ENCODE peak calls at places on chromosomes 7 and 10, in ten cellular contexts. One of them, this sample, is unnamed. For H3K4me1, the result is how much of the 10 kb centered on the place peaks cover.

GRCh38 chr7:128425851-128426250 is 16.1 kb upstream of the IMPDH1 start:
- DNase-seq in uterus: peak
- DNase-seq in heart right ventricle: peak
- DNase-seq in left ventricle myocardium inferior: peak
- DNase-seq in ovary: peak
- DNase-seq in A549: peak
- DNase-seq in endodermal cell: peak
- DNase-seq in pancreas: peak
- DNase-seq in breast epithelium: no peak
- DNase-seq in cardiac muscle cell: peak
- DNase-seq in this sample: peak

GRCh38 chr7:7639847-7640220 is 718 bp upstream of the UMAD1 start:
- DNase-seq in ovary: no peak
- DNase-seq in endodermal cell: no peak
- DNase-seq in cardiac muscle cell: no peak
- DNase-seq in breast epithelium: no peak
- DNase-seq in heart right ventricle: no peak
- DNase-seq in A549: peak
- DNase-seq in uterus: no peak
- DNase-seq in left ventricle myocardium inferior: no peak
- DNase-seq in pancreas: no peak
- DNase-seq in this sample: no peak

GRCh38 chr7:150898475-150899011 is 46.2 kb downstream of the AOC1 start:
- DNase-seq in endodermal cell: peak
- DNase-seq in cardiac muscle cell: peak
- DNase-seq in left ventricle myocardium inferior: peak
- DNase-seq in ovary: peak
- DNase-seq in breast epithelium: peak
- DNase-seq in heart right ventricle: peak
- DNase-seq in uterus: peak
- DNase-seq in A549: peak
- DNase-seq in pancreas: peak
- DNase-seq in this sample: peak

GRCh38 chr7:2638224-2638991 is 6.6 kb downstream of the TTYH3 start:
- DNase-seq in A549: no peak
- DNase-seq in left ventricle myocardium inferior: peak
- DNase-seq in breast epithelium: no peak
- DNase-seq in pancreas: no peak
- DNase-seq in endodermal cell: no peak
- DNase-seq in uterus: peak
- DNase-seq in heart right ventricle: peak
- DNase-seq in ovary: no peak
- DNase-seq in cardiac muscle cell: no peak
- DNase-seq in this sample: peak

GRCh38 chr7:131010714-131011436 is 276.9 kb upstream of the KLF14 start:
- DNase-seq in A549: no peak
- DNase-seq in endodermal cell: no peak
- DNase-seq in pancreas: no peak
- DNase-seq in ovary: no peak
- DNase-seq in left ventricle myocardium inferior: no peak
- DNase-seq in heart right ventricle: no peak
- DNase-seq in uterus: no peak
- DNase-seq in breast epithelium: no peak
- DNase-seq in cardiac muscle cell: no peak
- DNase-seq in this sample: no peak

GRCh38 chr7:98855610-98856009 is 14.2 kb downstream of the TMEM130 start:
- DNase-seq in uterus: no peak
- DNase-seq in ovary: no peak
- DNase-seq in breast epithelium: no peak
- DNase-seq in A549: no peak
- DNase-seq in endodermal cell: no peak
- DNase-seq in heart right ventricle: no peak
- DNase-seq in pancreas: no peak
- DNase-seq in cardiac muscle cell: no peak
- DNase-seq in left ventricle myocardium inferior: no peak
- DNase-seq in this sample: no peak

GRCh38 chr7:64875658-64876406 is 27.2 kb upstream of the ZNF273 start:
- DNase-seq in pancreas: no peak
- DNase-seq in cardiac muscle cell: no peak
- DNase-seq in A549: no peak
- DNase-seq in uterus: no peak
- DNase-seq in left ventricle myocardium inferior: no peak
- DNase-seq in breast epithelium: no peak
- DNase-seq in heart right ventricle: no peak
- DNase-seq in ovary: no peak
- DNase-seq in endodermal cell: no peak
- DNase-seq in this sample: no peak

GRCh38 chr10:131249957-131250347 is 61.6 kb downstream of the TCERG1L start:
- DNase-seq in breast epithelium: no peak
- DNase-seq in left ventricle myocardium inferior: no peak
- DNase-seq in endodermal cell: peak
- DNase-seq in cardiac muscle cell: peak
- DNase-seq in ovary: no peak
- DNase-seq in uterus: no peak
- DNase-seq in A549: no peak
- DNase-seq in heart right ventricle: no peak
- DNase-seq in pancreas: no peak
- DNase-seq in this sample: peak

GRCh38 chr10:132248455-132249231 is 59.1 kb downstream of the STK32C start:
- DNase-seq in pancreas: peak
- DNase-seq in heart right ventricle: peak
- DNase-seq in breast epithelium: no peak
- DNase-seq in A549: peak
- DNase-seq in ovary: no peak
- DNase-seq in endodermal cell: peak
- DNase-seq in left ventricle myocardium inferior: no peak
- DNase-seq in cardiac muscle cell: peak
- DNase-seq in uterus: no peak
- DNase-seq in this sample: no peak

GRCh38 chr10:60662917-60663614 is 115.2 kb upstream of the CDK1 start:
- DNase-seq in cardiac muscle cell: no peak
- DNase-seq in pancreas: no peak
- DNase-seq in breast epithelium: no peak
- DNase-seq in ovary: no peak
- DNase-seq in uterus: no peak
- DNase-seq in heart right ventricle: no peak
- DNase-seq in endodermal cell: peak
- DNase-seq in left ventricle myocardium inferior: no peak
- DNase-seq in A549: no peak
- DNase-seq in this sample: no peak

GRCh38 chr10:62527019-62527827 is 153.1 kb downstream of the ZNF365 start:
- DNase-seq in endodermal cell: no peak
- DNase-seq in A549: no peak
- DNase-seq in heart right ventricle: no peak
- DNase-seq in uterus: no peak
- DNase-seq in left ventricle myocardium inferior: no peak
- DNase-seq in ovary: no peak
- DNase-seq in pancreas: no peak
- DNase-seq in breast epithelium: no peak
- DNase-seq in cardiac muscle cell: no peak
- DNase-seq in this sample: no peak

GRCh38 chr10:73898730-73899400 is 12.1 kb upstream of the PLAU start:
- DNase-seq in heart right ventricle: no peak
- DNase-seq in cardiac muscle cell: no peak
- DNase-seq in left ventricle myocardium inferior: no peak
- DNase-seq in uterus: no peak
- DNase-seq in pancreas: no peak
- DNase-seq in ovary: no peak
- DNase-seq in breast epithelium: no peak
- DNase-seq in A549: no peak
- DNase-seq in endodermal cell: no peak
- DNase-seq in this sample: no peak

GRCh38 chr10:103912759-103913158 is 5.2 kb downstream of the STN1 start:
- DNase-seq in heart right ventricle: no peak
- DNase-seq in ovary: no peak
- DNase-seq in pancreas: no peak
- DNase-seq in cardiac muscle cell: no peak
- DNase-seq in uterus: no peak
- DNase-seq in A549: no peak
- DNase-seq in endodermal cell: no peak
- DNase-seq in left ventricle myocardium inferior: no peak
- DNase-seq in breast epithelium: no peak
- DNase-seq in this sample: no peak
- H3K4me1 ChIP-seq in heart right ventricle: under half
- H3K4me1 ChIP-seq in ovary: under half
- H3K4me1 ChIP-seq in pancreas: under half
- H3K4me1 ChIP-seq in cardiac muscle cell: under half
- H3K4me1 ChIP-seq in uterus: under half
- H3K4me1 ChIP-seq in A549: under half
- H3K4me1 ChIP-seq in endodermal cell: under half
- H3K4me1 ChIP-seq in left ventricle myocardium inferior: half or more
- H3K4me1 ChIP-seq in breast epithelium: under half
- H3K4me1 ChIP-seq in this sample: under half

GRCh38 chr10:101356132-101356531 is 2.2 kb downstream of the BTRC start:
- DNase-seq in left ventricle myocardium inferior: no peak
- DNase-seq in endodermal cell: no peak
- DNase-seq in cardiac muscle cell: no peak
- DNase-seq in A549: no peak
- DNase-seq in breast epithelium: no peak
- DNase-seq in heart right ventricle: no peak
- DNase-seq in ovary: no peak
- DNase-seq in uterus: no peak
- DNase-seq in pancreas: no peak
- DNase-seq in this sample: no peak

GRCh38 chr10:101353692-101354583 is at the start of gene BTRC:
- DNase-seq in heart right ventricle: peak
- DNase-seq in endodermal cell: peak
- DNase-seq in uterus: peak
- DNase-seq in ovary: peak
- DNase-seq in left ventricle myocardium inferior: peak
- DNase-seq in cardiac muscle cell: peak
- DNase-seq in pancreas: peak
- DNase-seq in breast epithelium: peak
- DNase-seq in A549: peak
- DNase-seq in this sample: peak

GRCh38 chr10:101357958-101358357 is 4.0 kb downstream of the BTRC start:
- DNase-seq in heart right ventricle: no peak
- DNase-seq in breast epithelium: no peak
- DNase-seq in uterus: no peak
- DNase-seq in ovary: no peak
- DNase-seq in A549: no peak
- DNase-seq in pancreas: no peak
- DNase-seq in left ventricle myocardium inferior: no peak
- DNase-seq in cardiac muscle cell: no peak
- DNase-seq in endodermal cell: no peak
- DNase-seq in this sample: no peak

GRCh38 chr10:101354584-101355070 is 662 bp downstream of the BTRC start:
- DNase-seq in pancreas: no peak
- DNase-seq in cardiac muscle cell: no peak
- DNase-seq in left ventricle myocardium inferior: no peak
- DNase-seq in ovary: no peak
- DNase-seq in uterus: no peak
- DNase-seq in A549: no peak
- DNase-seq in breast epithelium: no peak
- DNase-seq in endodermal cell: no peak
- DNase-seq in heart right ventricle: no peak
- DNase-seq in this sample: no peak

GRCh38 chr10:101355307-101355706 is 1.3 kb downstream of the BTRC start:
- DNase-seq in heart right ventricle: no peak
- DNase-seq in uterus: no peak
- DNase-seq in A549: no peak
- DNase-seq in endodermal cell: no peak
- DNase-seq in ovary: no peak
- DNase-seq in cardiac muscle cell: no peak
- DNase-seq in pancreas: no peak
- DNase-seq in left ventricle myocardium inferior: no peak
- DNase-seq in breast epithelium: no peak
- DNase-seq in this sample: no peak
- H3K27ac ChIP-seq in heart right ventricle: peak
- H3K27ac ChIP-seq in uterus: no peak
- H3K27ac ChIP-seq in A549: no peak
- H3K27ac ChIP-seq in endodermal cell: no peak
- H3K27ac ChIP-seq in ovary: peak
- H3K27ac ChIP-seq in cardiac muscle cell: peak
- H3K27ac ChIP-seq in pancreas: no peak
- H3K27ac ChIP-seq in left ventricle myocardium inferior: peak
- H3K27ac ChIP-seq in breast epithelium: no peak
- H3K27ac ChIP-seq in this sample: no peak

DNA sequence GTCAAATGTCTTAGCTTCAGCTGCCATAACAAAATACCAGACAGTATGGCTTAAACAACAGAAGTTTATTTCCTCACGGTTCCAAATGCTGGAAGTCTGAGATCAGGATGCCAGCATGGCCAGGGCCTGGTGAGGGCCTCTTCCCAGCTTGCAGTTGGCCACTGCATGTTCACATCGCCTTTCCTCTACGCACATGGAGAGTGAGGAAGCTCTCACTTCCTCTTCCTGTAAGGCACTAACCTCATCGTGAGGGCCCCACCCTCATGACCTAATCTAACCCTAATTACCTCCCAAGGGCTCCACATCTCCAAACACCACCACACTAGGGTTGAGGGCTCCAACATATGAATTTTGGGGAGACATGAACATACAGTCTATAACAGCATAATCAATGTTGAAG is 14.4 kb downstream of the ZNF33B start:
- DNase-seq in heart right ventricle: no peak
- DNase-seq in endodermal cell: no peak
- DNase-seq in pancreas: no peak
- DNase-seq in breast epithelium: no peak
- DNase-seq in ovary: no peak
- DNase-seq in uterus: no peak
- DNase-seq in left ventricle myocardium inferior: no peak
- DNase-seq in cardiac muscle cell: no peak
- DNase-seq in A549: no peak
- DNase-seq in this sample: no peak
- H3K4me1 ChIP-seq in heart right ventricle: under half
- H3K4me1 ChIP-seq in endodermal cell: under half
- H3K4me1 ChIP-seq in pancreas: under half
- H3K4me1 ChIP-seq in breast epithelium: under half
- H3K4me1 ChIP-seq in ovary: under half
- H3K4me1 ChIP-seq in uterus: under half
- H3K4me1 ChIP-seq in left ventricle myocardium inferior: under half
- H3K4me1 ChIP-seq in cardiac muscle cell: under half
- H3K4me1 ChIP-seq in A549: under half
- H3K4me1 ChIP-seq in this sample: under half

DNA sequence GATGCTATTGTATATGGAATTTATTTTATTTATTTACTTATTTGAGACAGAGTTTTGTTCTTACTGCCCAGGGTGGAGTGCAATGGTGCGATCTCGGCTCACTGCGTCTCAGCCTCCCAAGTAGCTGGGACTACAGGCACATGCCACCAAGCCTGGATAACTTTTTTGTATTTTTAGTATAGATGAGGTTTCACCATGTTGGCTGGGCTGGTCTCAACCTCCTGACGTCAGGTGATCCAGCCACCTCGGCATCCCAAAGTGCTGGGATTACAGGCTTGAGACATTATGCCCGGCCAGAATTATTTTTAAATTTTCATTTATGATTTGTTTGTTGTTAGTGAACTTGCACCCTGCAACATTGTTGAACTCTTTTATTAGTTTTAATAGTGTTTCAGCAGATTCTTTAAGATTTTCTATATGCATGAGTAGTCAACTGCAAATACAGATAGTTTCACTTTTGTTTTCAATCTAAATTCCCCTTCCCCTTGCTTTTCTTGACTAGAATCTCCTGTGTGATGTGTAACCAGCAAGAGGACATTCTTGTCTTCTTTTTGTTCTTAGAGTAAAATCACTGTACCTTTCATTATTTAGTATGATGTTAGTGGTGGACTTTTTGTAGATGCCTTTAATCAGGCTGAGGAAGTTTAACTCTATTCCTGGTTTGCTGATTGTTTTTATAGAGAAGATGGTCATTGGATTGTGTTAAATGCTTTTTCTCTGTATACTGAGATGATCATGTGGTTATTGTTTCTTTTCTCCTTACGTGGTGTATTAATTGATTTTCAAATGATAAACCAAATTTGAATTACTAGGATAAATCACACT is 27.8 kb downstream of the ZNF33A start:
- DNase-seq in left ventricle myocardium inferior: no peak
- DNase-seq in ovary: no peak
- DNase-seq in A549: no peak
- DNase-seq in cardiac muscle cell: no peak
- DNase-seq in pancreas: no peak
- DNase-seq in breast epithelium: no peak
- DNase-seq in heart right ventricle: no peak
- DNase-seq in endodermal cell: no peak
- DNase-seq in uterus: no peak
- DNase-seq in this sample: no peak
- H3K27ac ChIP-seq in left ventricle myocardium inferior: no peak
- H3K27ac ChIP-seq in ovary: no peak
- H3K27ac ChIP-seq in A549: no peak
- H3K27ac ChIP-seq in cardiac muscle cell: no peak
- H3K27ac ChIP-seq in pancreas: no peak
- H3K27ac ChIP-seq in breast epithelium: no peak
- H3K27ac ChIP-seq in heart right ventricle: no peak
- H3K27ac ChIP-seq in endodermal cell: no peak
- H3K27ac ChIP-seq in uterus: no peak
- H3K27ac ChIP-seq in this sample: no peak

This sample was measured in aorta.